ENCODE peak calls at places on chromosomes 3 and 15, in nine cellular contexts. One of them, this sample, is unnamed.

GRCh38 chr3:45480218-45480617 is 91.8 kb downstream of the LARS2 start:
- DNase-seq in stimulated activated CD8-positive, alpha-beta memory T cell treated with anti-CD3 and anti-CD28 coated beads, Interleukin-15, amount 100 ng/mL, for 24 hours: no peak
- DNase-seq in transverse colon: peak
- DNase-seq in activated effector memory CD4-positive, alpha-beta T cell treated with Interleukin-2 at 50 U/mL for 16 hours: no peak
- DNase-seq in CD4-positive, alpha-beta memory T cell: no peak
- DNase-seq in activated CD4-positive, alpha-beta T cell treated with anti-CD3 and anti-CD28 coated beads, Interleukin-2, amount 10 ng/mL, durations not matched to agents 7 days and 5 days: no peak
- DNase-seq in CMK: no peak
- DNase-seq in amygdala: no peak
- DNase-seq in AG08396: no peak
- DNase-seq in this sample: no peak

GRCh38 chr3:123871946-123872345 is 12.2 kb downstream of the MYLK start:
- DNase-seq in stimulated activated CD8-positive, alpha-beta memory T cell treated with anti-CD3 and anti-CD28 coated beads, Interleukin-15, amount 100 ng/mL, for 24 hours: no peak
- DNase-seq in transverse colon: no peak
- DNase-seq in activated effector memory CD4-positive, alpha-beta T cell treated with Interleukin-2 at 50 U/mL for 16 hours: no peak
- DNase-seq in CD4-positive, alpha-beta memory T cell: no peak
- DNase-seq in activated CD4-positive, alpha-beta T cell treated with anti-CD3 and anti-CD28 coated beads, Interleukin-2, amount 10 ng/mL, durations not matched to agents 7 days and 5 days: no peak
- DNase-seq in CMK: no peak
- DNase-seq in amygdala: no peak
- DNase-seq in AG08396: no peak
- DNase-seq in this sample: peak

GRCh38 chr15:39504812-39505211 is 76.1 kb upstream of the THBS1 start:
- DNase-seq in stimulated activated CD8-positive, alpha-beta memory T cell treated with anti-CD3 and anti-CD28 coated beads, Interleukin-15, amount 100 ng/mL, for 24 hours: no peak
- DNase-seq in transverse colon: no peak
- DNase-seq in activated effector memory CD4-positive, alpha-beta T cell treated with Interleukin-2 at 50 U/mL for 16 hours: no peak
- DNase-seq in CD4-positive, alpha-beta memory T cell: no peak
- DNase-seq in activated CD4-positive, alpha-beta T cell treated with anti-CD3 and anti-CD28 coated beads, Interleukin-2, amount 10 ng/mL, durations not matched to agents 7 days and 5 days: no peak
- DNase-seq in CMK: no peak
- DNase-seq in amygdala: no peak
- DNase-seq in AG08396: peak
- DNase-seq in this sample: no peak

GRCh38 chr3:54792584-54792983 is 135.3 kb downstream of the LRTM1 start:
- DNase-seq in stimulated activated CD8-positive, alpha-beta memory T cell treated with anti-CD3 and anti-CD28 coated beads, Interleukin-15, amount 100 ng/mL, for 24 hours: no peak
- DNase-seq in transverse colon: no peak
- DNase-seq in activated effector memory CD4-positive, alpha-beta T cell treated with Interleukin-2 at 50 U/mL for 16 hours: no peak
- DNase-seq in CD4-positive, alpha-beta memory T cell: no peak
- DNase-seq in activated CD4-positive, alpha-beta T cell treated with anti-CD3 and anti-CD28 coated beads, Interleukin-2, amount 10 ng/mL, durations not matched to agents 7 days and 5 days: no peak
- DNase-seq in CMK: peak
- DNase-seq in amygdala: no peak
- DNase-seq in AG08396: no peak
- DNase-seq in this sample: no peak

GRCh38 chr3:146189519-146190173 is 28.7 kb upstream of the PLOD2 start:
- DNase-seq in stimulated activated CD8-positive, alpha-beta memory T cell treated with anti-CD3 and anti-CD28 coated beads, Interleukin-15, amount 100 ng/mL, for 24 hours: no peak
- DNase-seq in transverse colon: no peak
- DNase-seq in activated effector memory CD4-positive, alpha-beta T cell treated with Interleukin-2 at 50 U/mL for 16 hours: no peak
- DNase-seq in CD4-positive, alpha-beta memory T cell: no peak
- DNase-seq in activated CD4-positive, alpha-beta T cell treated with anti-CD3 and anti-CD28 coated beads, Interleukin-2, amount 10 ng/mL, durations not matched to agents 7 days and 5 days: peak
- DNase-seq in CMK: peak
- DNase-seq in amygdala: no peak
- DNase-seq in AG08396: peak
- DNase-seq in this sample: peak

GRCh38 chr15:43056696-43057095 is 49.1 kb downstream of the UBR1 start:
- DNase-seq in stimulated activated CD8-positive, alpha-beta memory T cell treated with anti-CD3 and anti-CD28 coated beads, Interleukin-15, amount 100 ng/mL, for 24 hours: no peak
- DNase-seq in transverse colon: no peak
- DNase-seq in activated effector memory CD4-positive, alpha-beta T cell treated with Interleukin-2 at 50 U/mL for 16 hours: no peak
- DNase-seq in CD4-positive, alpha-beta memory T cell: no peak
- DNase-seq in activated CD4-positive, alpha-beta T cell treated with anti-CD3 and anti-CD28 coated beads, Interleukin-2, amount 10 ng/mL, durations not matched to agents 7 days and 5 days: no peak
- DNase-seq in CMK: no peak
- DNase-seq in amygdala: no peak
- DNase-seq in AG08396: no peak
- DNase-seq in this sample: no peak

GRCh38 chr3:60010778-60011177 is 961.0 kb upstream of the CFAP20DC start:
- DNase-seq in stimulated activated CD8-positive, alpha-beta memory T cell treated with anti-CD3 and anti-CD28 coated beads, Interleukin-15, amount 100 ng/mL, for 24 hours: no peak
- DNase-seq in transverse colon: no peak
- DNase-seq in activated effector memory CD4-positive, alpha-beta T cell treated with Interleukin-2 at 50 U/mL for 16 hours: peak
- DNase-seq in CD4-positive, alpha-beta memory T cell: peak
- DNase-seq in activated CD4-positive, alpha-beta T cell treated with anti-CD3 and anti-CD28 coated beads, Interleukin-2, amount 10 ng/mL, durations not matched to agents 7 days and 5 days: peak
- DNase-seq in CMK: no peak
- DNase-seq in amygdala: no peak
- DNase-seq in AG08396: no peak
- DNase-seq in this sample: no peak

GRCh38 chr3:127801914-127802313 is 20.4 kb downstream of the MGLL start:
- DNase-seq in stimulated activated CD8-positive, alpha-beta memory T cell treated with anti-CD3 and anti-CD28 coated beads, Interleukin-15, amount 100 ng/mL, for 24 hours: no peak
- DNase-seq in transverse colon: no peak
- DNase-seq in activated effector memory CD4-positive, alpha-beta T cell treated with Interleukin-2 at 50 U/mL for 16 hours: no peak
- DNase-seq in CD4-positive, alpha-beta memory T cell: no peak
- DNase-seq in activated CD4-positive, alpha-beta T cell treated with anti-CD3 and anti-CD28 coated beads, Interleukin-2, amount 10 ng/mL, durations not matched to agents 7 days and 5 days: no peak
- DNase-seq in CMK: no peak
- DNase-seq in amygdala: no peak
- DNase-seq in AG08396: no peak
- DNase-seq in this sample: no peak

GRCh38 chr3:17011774-17012338 is 127.1 kb downstream of the PLCL2 start:
- DNase-seq in stimulated activated CD8-positive, alpha-beta memory T cell treated with anti-CD3 and anti-CD28 coated beads, Interleukin-15, amount 100 ng/mL, for 24 hours: no peak
- DNase-seq in transverse colon: no peak
- DNase-seq in activated effector memory CD4-positive, alpha-beta T cell treated with Interleukin-2 at 50 U/mL for 16 hours: no peak
- DNase-seq in CD4-positive, alpha-beta memory T cell: no peak
- DNase-seq in activated CD4-positive, alpha-beta T cell treated with anti-CD3 and anti-CD28 coated beads, Interleukin-2, amount 10 ng/mL, durations not matched to agents 7 days and 5 days: no peak
- DNase-seq in CMK: no peak
- DNase-seq in amygdala: no peak
- DNase-seq in AG08396: no peak
- DNase-seq in this sample: no peak

GRCh38 chr3:171828852-171829770 is 14.0 kb upstream of the TMEM212 start:
- DNase-seq in stimulated activated CD8-positive, alpha-beta memory T cell treated with anti-CD3 and anti-CD28 coated beads, Interleukin-15, amount 100 ng/mL, for 24 hours: no peak
- DNase-seq in transverse colon: no peak
- DNase-seq in activated effector memory CD4-positive, alpha-beta T cell treated with Interleukin-2 at 50 U/mL for 16 hours: no peak
- DNase-seq in CD4-positive, alpha-beta memory T cell: no peak
- DNase-seq in activated CD4-positive, alpha-beta T cell treated with anti-CD3 and anti-CD28 coated beads, Interleukin-2, amount 10 ng/mL, durations not matched to agents 7 days and 5 days: no peak
- DNase-seq in CMK: no peak
- DNase-seq in amygdala: no peak
- DNase-seq in AG08396: no peak
- DNase-seq in this sample: no peak

GRCh38 chr3:52237659-52238172 is 1.2 kb downstream of the TWF2 start:
- DNase-seq in stimulated activated CD8-positive, alpha-beta memory T cell treated with anti-CD3 and anti-CD28 coated beads, Interleukin-15, amount 100 ng/mL, for 24 hours: no peak
- DNase-seq in transverse colon: peak
- DNase-seq in activated effector memory CD4-positive, alpha-beta T cell treated with Interleukin-2 at 50 U/mL for 16 hours: no peak
- DNase-seq in CD4-positive, alpha-beta memory T cell: no peak
- DNase-seq in activated CD4-positive, alpha-beta T cell treated with anti-CD3 and anti-CD28 coated beads, Interleukin-2, amount 10 ng/mL, durations not matched to agents 7 days and 5 days: no peak
- DNase-seq in CMK: no peak
- DNase-seq in amygdala: peak
- DNase-seq in AG08396: peak
- DNase-seq in this sample: no peak

GRCh38 chr3:176183181-176183580 is 1014.1 kb downstream of the TBL1XR1 start:
- DNase-seq in stimulated activated CD8-positive, alpha-beta memory T cell treated with anti-CD3 and anti-CD28 coated beads, Interleukin-15, amount 100 ng/mL, for 24 hours: no peak
- DNase-seq in transverse colon: no peak
- DNase-seq in activated effector memory CD4-positive, alpha-beta T cell treated with Interleukin-2 at 50 U/mL for 16 hours: no peak
- DNase-seq in CD4-positive, alpha-beta memory T cell: no peak
- DNase-seq in activated CD4-positive, alpha-beta T cell treated with anti-CD3 and anti-CD28 coated beads, Interleukin-2, amount 10 ng/mL, durations not matched to agents 7 days and 5 days: no peak
- DNase-seq in CMK: no peak
- DNase-seq in amygdala: no peak
- DNase-seq in AG08396: no peak
- DNase-seq in this sample: no peak

GRCh38 chr3:36525115-36525711 is 144.9 kb downstream of the STAC start:
- DNase-seq in stimulated activated CD8-positive, alpha-beta memory T cell treated with anti-CD3 and anti-CD28 coated beads, Interleukin-15, amount 100 ng/mL, for 24 hours: no peak
- DNase-seq in transverse colon: no peak
- DNase-seq in activated effector memory CD4-positive, alpha-beta T cell treated with Interleukin-2 at 50 U/mL for 16 hours: no peak
- DNase-seq in CD4-positive, alpha-beta memory T cell: no peak
- DNase-seq in activated CD4-positive, alpha-beta T cell treated with anti-CD3 and anti-CD28 coated beads, Interleukin-2, amount 10 ng/mL, durations not matched to agents 7 days and 5 days: no peak
- DNase-seq in CMK: no peak
- DNase-seq in amygdala: no peak
- DNase-seq in AG08396: peak
- DNase-seq in this sample: no peak

GRCh38 chr3:177613901-177614300 is 416.6 kb upstream of the TBL1XR1 start:
- DNase-seq in stimulated activated CD8-positive, alpha-beta memory T cell treated with anti-CD3 and anti-CD28 coated beads, Interleukin-15, amount 100 ng/mL, for 24 hours: no peak
- DNase-seq in transverse colon: no peak
- DNase-seq in activated effector memory CD4-positive, alpha-beta T cell treated with Interleukin-2 at 50 U/mL for 16 hours: no peak
- DNase-seq in CD4-positive, alpha-beta memory T cell: no peak
- DNase-seq in activated CD4-positive, alpha-beta T cell treated with anti-CD3 and anti-CD28 coated beads, Interleukin-2, amount 10 ng/mL, durations not matched to agents 7 days and 5 days: no peak
- DNase-seq in CMK: no peak
- DNase-seq in amygdala: no peak
- DNase-seq in AG08396: no peak
- DNase-seq in this sample: no peak

GRCh38 chr15:98738689-98739411 is 90.5 kb downstream of the IGF1R start:
- DNase-seq in stimulated activated CD8-positive, alpha-beta memory T cell treated with anti-CD3 and anti-CD28 coated beads, Interleukin-15, amount 100 ng/mL, for 24 hours: no peak
- DNase-seq in transverse colon: no peak
- DNase-seq in activated effector memory CD4-positive, alpha-beta T cell treated with Interleukin-2 at 50 U/mL for 16 hours: no peak
- DNase-seq in CD4-positive, alpha-beta memory T cell: no peak
- DNase-seq in activated CD4-positive, alpha-beta T cell treated with anti-CD3 and anti-CD28 coated beads, Interleukin-2, amount 10 ng/mL, durations not matched to agents 7 days and 5 days: no peak
- DNase-seq in CMK: no peak
- DNase-seq in amygdala: no peak
- DNase-seq in AG08396: no peak
- DNase-seq in this sample: no peak

GRCh38 chr15:60396964-60397771 is 618 bp downstream of the ANXA2 start:
- DNase-seq in stimulated activated CD8-positive, alpha-beta memory T cell treated with anti-CD3 and anti-CD28 coated beads, Interleukin-15, amount 100 ng/mL, for 24 hours: no peak
- DNase-seq in transverse colon: peak
- DNase-seq in activated effector memory CD4-positive, alpha-beta T cell treated with Interleukin-2 at 50 U/mL for 16 hours: peak
- DNase-seq in CD4-positive, alpha-beta memory T cell: peak
- DNase-seq in activated CD4-positive, alpha-beta T cell treated with anti-CD3 and anti-CD28 coated beads, Interleukin-2, amount 10 ng/mL, durations not matched to agents 7 days and 5 days: peak
- DNase-seq in CMK: peak
- DNase-seq in amygdala: no peak
- DNase-seq in AG08396: peak
- DNase-seq in this sample: peak

GRCh38 chr3:10962481-10963036 is 30.0 kb upstream of the SLC6A1 start:
- DNase-seq in stimulated activated CD8-positive, alpha-beta memory T cell treated with anti-CD3 and anti-CD28 coated beads, Interleukin-15, amount 100 ng/mL, for 24 hours: no peak
- DNase-seq in transverse colon: no peak
- DNase-seq in activated effector memory CD4-positive, alpha-beta T cell treated with Interleukin-2 at 50 U/mL for 16 hours: no peak
- DNase-seq in CD4-positive, alpha-beta memory T cell: no peak
- DNase-seq in activated CD4-positive, alpha-beta T cell treated with anti-CD3 and anti-CD28 coated beads, Interleukin-2, amount 10 ng/mL, durations not matched to agents 7 days and 5 days: no peak
- DNase-seq in CMK: no peak
- DNase-seq in amygdala: no peak
- DNase-seq in AG08396: no peak
- DNase-seq in this sample: peak

GRCh38 chr3:149501524-149501923 is 27.0 kb downstream of the TM4SF4 start:
- DNase-seq in stimulated activated CD8-positive, alpha-beta memory T cell treated with anti-CD3 and anti-CD28 coated beads, Interleukin-15, amount 100 ng/mL, for 24 hours: no peak
- DNase-seq in transverse colon: no peak
- DNase-seq in activated effector memory CD4-positive, alpha-beta T cell treated with Interleukin-2 at 50 U/mL for 16 hours: no peak
- DNase-seq in CD4-positive, alpha-beta memory T cell: no peak
- DNase-seq in activated CD4-positive, alpha-beta T cell treated with anti-CD3 and anti-CD28 coated beads, Interleukin-2, amount 10 ng/mL, durations not matched to agents 7 days and 5 days: no peak
- DNase-seq in CMK: no peak
- DNase-seq in amygdala: no peak
- DNase-seq in AG08396: peak
- DNase-seq in this sample: no peak

GRCh38 chr15:60120100-60120499 is 116.0 kb downstream of the FOXB1 start:
- DNase-seq in stimulated activated CD8-positive, alpha-beta memory T cell treated with anti-CD3 and anti-CD28 coated beads, Interleukin-15, amount 100 ng/mL, for 24 hours: no peak
- DNase-seq in transverse colon: no peak
- DNase-seq in activated effector memory CD4-positive, alpha-beta T cell treated with Interleukin-2 at 50 U/mL for 16 hours: no peak
- DNase-seq in CD4-positive, alpha-beta memory T cell: no peak
- DNase-seq in activated CD4-positive, alpha-beta T cell treated with anti-CD3 and anti-CD28 coated beads, Interleukin-2, amount 10 ng/mL, durations not matched to agents 7 days and 5 days: no peak
- DNase-seq in CMK: no peak
- DNase-seq in amygdala: no peak
- DNase-seq in AG08396: no peak
- DNase-seq in this sample: no peak

GRCh38 chr3:140916603-140917002 is 25.0 kb upstream of the SLC25A36 start:
- DNase-seq in stimulated activated CD8-positive, alpha-beta memory T cell treated with anti-CD3 and anti-CD28 coated beads, Interleukin-15, amount 100 ng/mL, for 24 hours: no peak
- DNase-seq in transverse colon: no peak
- DNase-seq in activated effector memory CD4-positive, alpha-beta T cell treated with Interleukin-2 at 50 U/mL for 16 hours: no peak
- DNase-seq in CD4-positive, alpha-beta memory T cell: no peak
- DNase-seq in activated CD4-positive, alpha-beta T cell treated with anti-CD3 and anti-CD28 coated beads, Interleukin-2, amount 10 ng/mL, durations not matched to agents 7 days and 5 days: no peak
- DNase-seq in CMK: no peak
- DNase-seq in amygdala: no peak
- DNase-seq in AG08396: no peak
- DNase-seq in this sample: no peak

GRCh38 chr3:50428007-50428633 is 68.8 kb upstream of the TMEM115 start:
- DNase-seq in stimulated activated CD8-positive, alpha-beta memory T cell treated with anti-CD3 and anti-CD28 coated beads, Interleukin-15, amount 100 ng/mL, for 24 hours: no peak
- DNase-seq in transverse colon: no peak
- DNase-seq in activated effector memory CD4-positive, alpha-beta T cell treated with Interleukin-2 at 50 U/mL for 16 hours: no peak
- DNase-seq in CD4-positive, alpha-beta memory T cell: no peak
- DNase-seq in activated CD4-positive, alpha-beta T cell treated with anti-CD3 and anti-CD28 coated beads, Interleukin-2, amount 10 ng/mL, durations not matched to agents 7 days and 5 days: peak
- DNase-seq in CMK: peak
- DNase-seq in amygdala: no peak
- DNase-seq in AG08396: no peak
- DNase-seq in this sample: no peak

GRCh38 chr15:92806763-92807162 is 93.4 kb upstream of the CHD2 start:
- DNase-seq in stimulated activated CD8-positive, alpha-beta memory T cell treated with anti-CD3 and anti-CD28 coated beads, Interleukin-15, amount 100 ng/mL, for 24 hours: no peak
- DNase-seq in transverse colon: no peak
- DNase-seq in activated effector memory CD4-positive, alpha-beta T cell treated with Interleukin-2 at 50 U/mL for 16 hours: no peak
- DNase-seq in CD4-positive, alpha-beta memory T cell: no peak
- DNase-seq in activated CD4-positive, alpha-beta T cell treated with anti-CD3 and anti-CD28 coated beads, Interleukin-2, amount 10 ng/mL, durations not matched to agents 7 days and 5 days: no peak
- DNase-seq in CMK: no peak
- DNase-seq in amygdala: no peak
- DNase-seq in AG08396: no peak
- DNase-seq in this sample: no peak

GRCh38 chr3:179528786-179529185 is 33.9 kb upstream of the ACTL6A start:
- DNase-seq in stimulated activated CD8-positive, alpha-beta memory T cell treated with anti-CD3 and anti-CD28 coated beads, Interleukin-15, amount 100 ng/mL, for 24 hours: no peak
- DNase-seq in transverse colon: no peak
- DNase-seq in activated effector memory CD4-positive, alpha-beta T cell treated with Interleukin-2 at 50 U/mL for 16 hours: no peak
- DNase-seq in CD4-positive, alpha-beta memory T cell: no peak
- DNase-seq in activated CD4-positive, alpha-beta T cell treated with anti-CD3 and anti-CD28 coated beads, Interleukin-2, amount 10 ng/mL, durations not matched to agents 7 days and 5 days: no peak
- DNase-seq in CMK: no peak
- DNase-seq in amygdala: no peak
- DNase-seq in AG08396: peak
- DNase-seq in this sample: no peak

GRCh38 chr3:149449799-149450198 is 24.7 kb upstream of the TM4SF4 start:
- DNase-seq in stimulated activated CD8-positive, alpha-beta memory T cell treated with anti-CD3 and anti-CD28 coated beads, Interleukin-15, amount 100 ng/mL, for 24 hours: no peak
- DNase-seq in transverse colon: no peak
- DNase-seq in activated effector memory CD4-positive, alpha-beta T cell treated with Interleukin-2 at 50 U/mL for 16 hours: no peak
- DNase-seq in CD4-positive, alpha-beta memory T cell: no peak
- DNase-seq in activated CD4-positive, alpha-beta T cell treated with anti-CD3 and anti-CD28 coated beads, Interleukin-2, amount 10 ng/mL, durations not matched to agents 7 days and 5 days: no peak
- DNase-seq in CMK: no peak
- DNase-seq in amygdala: no peak
- DNase-seq in AG08396: peak
- DNase-seq in this sample: no peak

GRCh38 chr3:53328750-53329149 is 18.6 kb downstream of the DCP1A start:
- DNase-seq in stimulated activated CD8-positive, alpha-beta memory T cell treated with anti-CD3 and anti-CD28 coated beads, Interleukin-15, amount 100 ng/mL, for 24 hours: no peak
- DNase-seq in transverse colon: no peak
- DNase-seq in activated effector memory CD4-positive, alpha-beta T cell treated with Interleukin-2 at 50 U/mL for 16 hours: no peak
- DNase-seq in CD4-positive, alpha-beta memory T cell: no peak
- DNase-seq in activated CD4-positive, alpha-beta T cell treated with anti-CD3 and anti-CD28 coated beads, Interleukin-2, amount 10 ng/mL, durations not matched to agents 7 days and 5 days: no peak
- DNase-seq in CMK: no peak
- DNase-seq in amygdala: no peak
- DNase-seq in AG08396: peak
- DNase-seq in this sample: no peak

GRCh38 chr3:185824051-185824466 is 783 bp downstream of the IGF2BP2 start:
- DNase-seq in stimulated activated CD8-positive, alpha-beta memory T cell treated with anti-CD3 and anti-CD28 coated beads, Interleukin-15, amount 100 ng/mL, for 24 hours: no peak
- DNase-seq in transverse colon: peak
- DNase-seq in activated effector memory CD4-positive, alpha-beta T cell treated with Interleukin-2 at 50 U/mL for 16 hours: no peak
- DNase-seq in CD4-positive, alpha-beta memory T cell: no peak
- DNase-seq in activated CD4-positive, alpha-beta T cell treated with anti-CD3 and anti-CD28 coated beads, Interleukin-2, amount 10 ng/mL, durations not matched to agents 7 days and 5 days: no peak
- DNase-seq in CMK: no peak
- DNase-seq in amygdala: no peak
- DNase-seq in AG08396: peak
- DNase-seq in this sample: no peak

GRCh38 chr3:112129925-112130637 is 3.0 kb downstream of the GCSAM start:
- DNase-seq in stimulated activated CD8-positive, alpha-beta memory T cell treated with anti-CD3 and anti-CD28 coated beads, Interleukin-15, amount 100 ng/mL, for 24 hours: no peak
- DNase-seq in transverse colon: no peak
- DNase-seq in activated effector memory CD4-positive, alpha-beta T cell treated with Interleukin-2 at 50 U/mL for 16 hours: no peak
- DNase-seq in CD4-positive, alpha-beta memory T cell: no peak
- DNase-seq in activated CD4-positive, alpha-beta T cell treated with anti-CD3 and anti-CD28 coated beads, Interleukin-2, amount 10 ng/mL, durations not matched to agents 7 days and 5 days: no peak
- DNase-seq in CMK: no peak
- DNase-seq in amygdala: no peak
- DNase-seq in AG08396: no peak
- DNase-seq in this sample: no peak

GRCh38 chr3:3998140-3998977 is 199.1 kb downstream of the LRRN1 start:
- DNase-seq in stimulated activated CD8-positive, alpha-beta memory T cell treated with anti-CD3 and anti-CD28 coated beads, Interleukin-15, amount 100 ng/mL, for 24 hours: no peak
- DNase-seq in transverse colon: no peak
- DNase-seq in activated effector memory CD4-positive, alpha-beta T cell treated with Interleukin-2 at 50 U/mL for 16 hours: no peak
- DNase-seq in CD4-positive, alpha-beta memory T cell: no peak
- DNase-seq in activated CD4-positive, alpha-beta T cell treated with anti-CD3 and anti-CD28 coated beads, Interleukin-2, amount 10 ng/mL, durations not matched to agents 7 days and 5 days: peak
- DNase-seq in CMK: peak
- DNase-seq in amygdala: peak
- DNase-seq in AG08396: no peak
- DNase-seq in this sample: peak

GRCh38 chr15:39171944-39172368 is 408.9 kb upstream of the THBS1 start:
- DNase-seq in stimulated activated CD8-positive, alpha-beta memory T cell treated with anti-CD3 and anti-CD28 coated beads, Interleukin-15, amount 100 ng/mL, for 24 hours: no peak
- DNase-seq in transverse colon: peak
- DNase-seq in activated effector memory CD4-positive, alpha-beta T cell treated with Interleukin-2 at 50 U/mL for 16 hours: no peak
- DNase-seq in CD4-positive, alpha-beta memory T cell: no peak
- DNase-seq in activated CD4-positive, alpha-beta T cell treated with anti-CD3 and anti-CD28 coated beads, Interleukin-2, amount 10 ng/mL, durations not matched to agents 7 days and 5 days: no peak
- DNase-seq in CMK: peak
- DNase-seq in amygdala: peak
- DNase-seq in AG08396: peak
- DNase-seq in this sample: peak

GRCh38 chr3:107927361-107928083 is 163.3 kb downstream of the CD47 start:
- DNase-seq in stimulated activated CD8-positive, alpha-beta memory T cell treated with anti-CD3 and anti-CD28 coated beads, Interleukin-15, amount 100 ng/mL, for 24 hours: peak
- DNase-seq in transverse colon: peak
- DNase-seq in activated effector memory CD4-positive, alpha-beta T cell treated with Interleukin-2 at 50 U/mL for 16 hours: peak
- DNase-seq in CD4-positive, alpha-beta memory T cell: peak
- DNase-seq in activated CD4-positive, alpha-beta T cell treated with anti-CD3 and anti-CD28 coated beads, Interleukin-2, amount 10 ng/mL, durations not matched to agents 7 days and 5 days: peak
- DNase-seq in CMK: no peak
- DNase-seq in amygdala: peak
- DNase-seq in AG08396: peak
- DNase-seq in this sample: peak

GRCh38 chr3:19216669-19217337 is 68.5 kb downstream of the KCNH8 start:
- DNase-seq in stimulated activated CD8-positive, alpha-beta memory T cell treated with anti-CD3 and anti-CD28 coated beads, Interleukin-15, amount 100 ng/mL, for 24 hours: no peak
- DNase-seq in transverse colon: peak
- DNase-seq in activated effector memory CD4-positive, alpha-beta T cell treated with Interleukin-2 at 50 U/mL for 16 hours: no peak
- DNase-seq in CD4-positive, alpha-beta memory T cell: no peak
- DNase-seq in activated CD4-positive, alpha-beta T cell treated with anti-CD3 and anti-CD28 coated beads, Interleukin-2, amount 10 ng/mL, durations not matched to agents 7 days and 5 days: no peak
- DNase-seq in CMK: no peak
- DNase-seq in amygdala: no peak
- DNase-seq in AG08396: no peak
- DNase-seq in this sample: no peak